ENCODE peak calls at places on chromosomes 5 and 9, in eight cellular contexts. D, Z, A, T, L, I, X and W are unnamed samples.

GRCh38 chr5:67010684-67011409 is 185.8 kb downstream of the CD180 start:
- DNase-seq in D (no peak), Z (peak), A (no peak), T (no peak), L (peak), I (peak), X (peak), W (peak)

GRCh38 chr5:76204713-76205112 is 121.5 kb downstream of the SV2C start:
- DNase-seq in D (no peak), Z (peak), A (no peak), T (no peak), L (no peak), I (no peak), X (no peak), W (no peak)

GRCh38 chr5:110165366-110165765 is 475.6 kb downstream of the MAN2A1 start:
- DNase-seq in D (no peak), Z (no peak), A (no peak), T (no peak), L (no peak), I (no peak), X (no peak), W (no peak)

GRCh38 chr5:77328926-77329647 is 118.6 kb downstream of the PDE8B start:
- DNase-seq in D (no peak), Z (no peak), A (no peak), T (no peak), L (no peak), I (no peak), X (no peak), W (no peak)

GRCh38 chr5:118937393-118938061 is 50.8 kb downstream of the DTWD2 start:
- DNase-seq in D (no peak), Z (no peak), A (no peak), T (no peak), L (no peak), I (peak), X (no peak), W (no peak)

GRCh38 chr5:100430268-100430900 is 104.8 kb upstream of the FAM174A start:
- DNase-seq in D (peak), Z (peak), A (peak), T (peak), L (no peak), I (peak), X (peak), W (no peak)

GRCh38 chr9:96515629-96516470 is 65.9 kb downstream of the HABP4 start:
- DNase-seq in D (no peak), Z (no peak), A (no peak), T (no peak), L (peak), I (peak), X (peak), W (no peak)

GRCh38 chr5:168624850-168625357 is 45.7 kb upstream of the PANK3 start:
- DNase-seq in D (no peak), Z (peak), A (no peak), T (no peak), L (no peak), I (peak), X (no peak), W (no peak)

GRCh38 chr5:68251804-68252648 is 36.5 kb downstream of the PIK3R1 start:
- DNase-seq in D (no peak), Z (peak), A (no peak), T (no peak), L (peak), I (peak), X (peak), W (no peak)

GRCh38 chr5:125117556-125117955 is 371.1 kb upstream of the ZNF608 start:
- DNase-seq in D (no peak), Z (no peak), A (no peak), T (no peak), L (peak), I (no peak), X (peak), W (no peak)

GRCh38 chr5:124034301-124034700 is 522.3 kb downstream of the CSNK1G3 start:
- DNase-seq in D (peak), Z (no peak), A (no peak), T (no peak), L (no peak), I (no peak), X (no peak), W (no peak)
- H3K4me2 ChIP-seq in D (peak), Z (no peak), A (no peak), T (no peak), L (no peak), I (no peak), X (no peak), W (no peak)

DNA sequence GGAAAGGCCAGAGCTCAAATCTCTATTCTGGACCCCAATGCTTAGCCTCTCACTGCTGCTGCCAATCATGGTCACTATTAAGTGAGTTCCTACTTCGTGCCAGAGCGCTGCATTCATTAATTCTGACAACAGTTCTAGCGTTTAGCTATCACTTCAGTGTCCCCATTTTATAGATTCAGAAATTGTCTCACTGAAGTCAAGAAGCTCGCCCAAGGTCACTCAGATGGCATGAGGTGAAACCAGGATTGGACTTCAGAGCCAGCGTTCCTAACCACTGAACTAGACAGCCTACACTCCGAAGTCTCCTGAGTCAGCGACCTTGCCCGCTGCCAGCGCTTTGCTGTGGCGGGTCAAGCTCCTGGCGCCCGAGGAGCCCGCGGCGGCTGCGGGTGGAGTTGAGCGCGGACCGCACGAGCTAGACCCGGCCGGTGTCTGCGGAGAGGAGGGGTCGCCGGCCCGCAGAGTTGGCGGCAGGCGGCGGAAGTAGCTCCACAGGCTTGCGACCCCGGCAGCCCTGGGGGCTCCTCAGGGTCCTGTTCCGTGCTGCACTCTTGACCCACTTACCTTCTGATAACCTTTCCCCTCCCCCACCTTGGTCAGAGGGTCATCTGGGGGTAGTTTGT is 2.1 kb upstream of the GABRB2 start:
- DNase-seq in D (peak), Z (no peak), A (no peak), T (no peak), L (no peak), I (no peak), X (no peak), W (no peak)
- H3K4me2 ChIP-seq in D (peak), Z (no peak), A (peak), T (no peak), L (peak), I (no peak), X (no peak), W (no peak)

DNA sequence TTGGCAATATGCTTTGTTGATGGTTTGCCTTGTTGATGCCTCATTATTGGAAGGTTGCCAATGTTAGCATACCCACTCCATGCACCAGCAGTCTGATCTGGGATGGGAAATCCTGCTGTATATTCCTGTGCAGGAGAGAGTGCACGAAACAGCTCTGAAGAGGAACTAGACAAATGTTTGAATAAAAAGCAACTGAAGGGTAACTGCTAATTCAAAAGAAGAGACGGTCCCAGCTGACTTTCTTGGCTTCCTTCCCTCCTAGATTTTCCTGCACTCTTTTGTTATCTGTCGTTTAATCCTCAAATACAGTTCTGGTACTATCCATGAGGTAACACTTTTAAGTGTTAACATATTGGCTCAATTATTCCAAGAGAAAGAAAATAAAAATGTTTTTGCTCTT is 271.6 kb upstream of the TLE4 start:
- DNase-seq in D (no peak), Z (no peak), A (no peak), T (no peak), L (no peak), I (no peak), X (no peak), W (no peak)
- H3K4me2 ChIP-seq in D (no peak), Z (no peak), A (no peak), T (no peak), L (no peak), I (no peak), X (no peak), W (no peak)

GRCh38 chr9:68683433-68683832 is 21.6 kb upstream of the PIP5K1B start:
- DNase-seq in D (peak), Z (no peak), A (no peak), T (no peak), L (no peak), I (no peak), X (no peak), W (no peak)

GRCh38 chr9:68690088-68690487 is 15.0 kb upstream of the PIP5K1B start:
- DNase-seq in D (no peak), Z (no peak), A (no peak), T (no peak), L (no peak), I (peak), X (no peak), W (no peak)

GRCh38 chr9:68685770-68686169 is 19.3 kb upstream of the PIP5K1B start:
- DNase-seq in D (peak), Z (no peak), A (peak), T (peak), L (no peak), I (no peak), X (no peak), W (no peak)

DNA sequence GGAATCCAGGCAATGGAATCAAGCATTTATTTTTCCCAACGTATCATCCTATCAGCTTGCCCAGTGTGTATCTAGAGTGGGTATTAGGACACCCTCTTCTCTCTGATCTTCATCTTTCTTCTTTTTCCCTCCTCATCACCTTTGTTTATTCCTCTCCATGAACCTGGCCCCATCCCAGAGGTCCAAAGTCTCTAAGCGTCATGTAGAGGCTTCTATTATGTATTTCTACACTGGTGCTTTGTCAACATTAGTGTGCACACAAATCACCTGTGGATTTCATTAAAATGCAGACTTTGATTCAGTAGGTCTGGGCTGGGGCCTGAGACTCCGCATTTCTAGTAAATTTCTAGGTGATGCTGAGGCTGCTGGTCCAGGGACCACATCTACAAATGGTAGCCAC is 19.8 kb upstream of the PIP5K1B start:
- DNase-seq in D (no peak), Z (no peak), A (no peak), T (no peak), L (no peak), I (no peak), X (no peak), W (no peak)
- H3K4me2 ChIP-seq in D (no peak), Z (no peak), A (no peak), T (no peak), L (no peak), I (no peak), X (no peak), W (no peak)

GRCh38 chr5:88664630-88665029 is 218.4 kb downstream of the MEF2C start:
- DNase-seq in D (no peak), Z (no peak), A (no peak), T (no peak), L (no peak), I (no peak), X (no peak), W (no peak)

GRCh38 chr5:88663793-88664216 is 219.2 kb downstream of the MEF2C start:
- DNase-seq in D (no peak), Z (no peak), A (no peak), T (no peak), L (no peak), I (no peak), X (no peak), W (no peak)

GRCh38 chr5:88667187-88668141 is 215.5 kb downstream of the MEF2C start:
- DNase-seq in D (peak), Z (no peak), A (no peak), T (no peak), L (no peak), I (no peak), X (no peak), W (no peak)

GRCh38 chr5:88666761-88667186 is 216.2 kb downstream of the MEF2C start:
- DNase-seq in D (no peak), Z (no peak), A (no peak), T (no peak), L (peak), I (no peak), X (peak), W (no peak)

GRCh38 chr5:88665750-88666215 is 217.2 kb downstream of the MEF2C start:
- DNase-seq in D (no peak), Z (no peak), A (no peak), T (no peak), L (peak), I (no peak), X (no peak), W (no peak)
- H3K4me2 ChIP-seq in D (peak), Z (no peak), A (no peak), T (no peak), L (peak), I (no peak), X (peak), W (no peak)

GRCh38 chr9:137411670-137412380 is 11.1 kb downstream of the EXD3 start:
- DNase-seq in D (no peak), Z (peak), A (peak), T (no peak), L (peak), I (peak), X (peak), W (no peak)
- H3K4me2 ChIP-seq in D (no peak), Z (peak), A (peak), T (no peak), L (peak), I (no peak), X (peak), W (no peak)

GRCh38 chr9:2169035-2169434 is 153.9 kb downstream of the SMARCA2 start:
- DNase-seq in D (no peak), Z (no peak), A (no peak), T (no peak), L (no peak), I (no peak), X (no peak), W (no peak)

GRCh38 chr9:2173170-2173569 is 158.0 kb downstream of the SMARCA2 start:
- DNase-seq in D (no peak), Z (no peak), A (no peak), T (no peak), L (no peak), I (no peak), X (no peak), W (no peak)

GRCh38 chr9:2174321-2174720 is 159.2 kb downstream of the SMARCA2 start:
- DNase-seq in D (no peak), Z (no peak), A (no peak), T (no peak), L (no peak), I (no peak), X (no peak), W (no peak)

GRCh38 chr9:2173861-2174260 is 158.7 kb downstream of the SMARCA2 start:
- DNase-seq in D (no peak), Z (no peak), A (no peak), T (no peak), L (no peak), I (no peak), X (no peak), W (no peak)

DNA sequence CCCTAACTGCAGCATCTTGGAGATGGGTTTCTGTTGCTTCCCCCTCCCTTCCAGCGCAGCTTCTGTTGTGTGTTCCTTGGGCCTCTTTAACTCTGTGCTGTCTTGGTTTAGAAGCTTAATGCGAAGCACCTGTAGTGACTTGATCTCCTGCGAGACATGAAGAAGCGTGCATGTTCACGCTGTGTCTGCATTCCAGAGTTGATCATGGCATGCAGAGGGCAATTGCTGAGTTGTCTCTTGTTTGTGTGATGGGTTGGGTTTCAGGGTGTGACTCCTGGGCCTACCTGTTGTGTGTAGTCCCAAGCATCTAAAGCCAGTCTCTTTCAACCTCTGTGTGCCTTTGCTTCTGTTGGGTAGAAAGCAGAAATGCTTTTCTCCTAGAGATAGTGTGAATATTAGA is 155.6 kb downstream of the SMARCA2 start:
- DNase-seq in D (no peak), Z (peak), A (no peak), T (no peak), L (no peak), I (no peak), X (no peak), W (peak)
- H3K4me2 ChIP-seq in D (no peak), Z (peak), A (no peak), T (no peak), L (no peak), I (no peak), X (no peak), W (peak)

GRCh38 chr9:121708768-121709488 is 57.5 kb downstream of the DAB2IP start:
- DNase-seq in D (no peak), Z (no peak), A (no peak), T (no peak), L (no peak), I (no peak), X (no peak), W (no peak)
- H3K4me2 ChIP-seq in D (peak), Z (no peak), A (no peak), T (no peak), L (no peak), I (no peak), X (no peak), W (no peak)

GRCh38 chr9:36441966-36442365 is 41.9 kb upstream of the RNF38 start:
- DNase-seq in D (no peak), Z (no peak), A (no peak), T (peak), L (no peak), I (no peak), X (no peak), W (no peak)
- H3K4me2 ChIP-seq in D (no peak), Z (no peak), A (no peak), T (no peak), L (no peak), I (no peak), X (no peak), W (no peak)

DNA sequence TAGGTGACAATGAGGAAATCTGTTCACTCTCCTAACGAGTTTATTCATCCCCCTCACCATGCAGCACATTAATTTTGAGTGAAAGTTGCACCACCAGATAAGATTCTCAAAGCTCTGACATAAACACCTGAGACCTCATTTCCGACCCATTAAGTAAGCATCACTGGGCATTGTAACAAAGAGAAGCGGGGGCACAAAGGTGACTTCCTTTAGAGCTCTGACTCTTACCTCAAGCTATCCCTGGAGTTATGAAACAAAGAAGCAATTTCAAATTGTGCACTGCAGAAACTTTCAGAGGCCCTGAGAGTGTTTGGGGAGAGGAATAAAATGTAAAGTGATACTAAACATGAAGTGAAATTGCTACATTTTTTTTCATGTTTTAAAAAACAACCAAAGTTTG is 29.5 kb downstream of the C5orf15 start:
- DNase-seq in D (peak), Z (no peak), A (no peak), T (no peak), L (no peak), I (no peak), X (no peak), W (no peak)
- H3K4me2 ChIP-seq in D (peak), Z (no peak), A (no peak), T (no peak), L (no peak), I (no peak), X (no peak), W (no peak)